ENCODE peak calls at places on chromosomes 3 and 15, in five cellular contexts. One of them, this sample, is unnamed.

GRCh38 chr3:49673131-49673714 is 928 bp upstream of the APEH start:
- DNase-seq in astrocyte of the spinal cord: no peak
- DNase-seq in NCI-H1105: no peak
- DNase-seq in COLO829: peak
- DNase-seq in neuronal stem cell: peak
- DNase-seq in this sample: peak

GRCh38 chr3:73349657-73350056 is 275.1 kb downstream of the PDZRN3 start:
- DNase-seq in astrocyte of the spinal cord: no peak
- DNase-seq in NCI-H1105: no peak
- DNase-seq in COLO829: no peak
- DNase-seq in neuronal stem cell: no peak
- DNase-seq in this sample: no peak

GRCh38 chr3:100033184-100033583 is 81.1 kb downstream of the FILIP1L start:
- DNase-seq in astrocyte of the spinal cord: peak
- DNase-seq in NCI-H1105: peak
- DNase-seq in COLO829: no peak
- DNase-seq in neuronal stem cell: no peak
- DNase-seq in this sample: no peak

GRCh38 chr15:101127503-101128076 is 124.3 kb downstream of the CHSY1 start:
- DNase-seq in astrocyte of the spinal cord: peak
- DNase-seq in NCI-H1105: peak
- DNase-seq in COLO829: no peak
- DNase-seq in neuronal stem cell: no peak
- DNase-seq in this sample: no peak

GRCh38 chr15:65530318-65531111 is at the start of gene HACD3:
- DNase-seq in astrocyte of the spinal cord: peak
- DNase-seq in NCI-H1105: peak
- DNase-seq in COLO829: peak
- DNase-seq in neuronal stem cell: peak
- DNase-seq in this sample: peak

GRCh38 chr15:57551717-57552677 is 39.7 kb upstream of the MYZAP start:
- DNase-seq in astrocyte of the spinal cord: peak
- DNase-seq in NCI-H1105: peak
- DNase-seq in COLO829: peak
- DNase-seq in neuronal stem cell: peak
- DNase-seq in this sample: peak

GRCh38 chr3:59422312-59422711 is 372.5 kb upstream of the CFAP20DC start:
- DNase-seq in astrocyte of the spinal cord: peak
- DNase-seq in NCI-H1105: no peak
- DNase-seq in COLO829: peak
- DNase-seq in neuronal stem cell: no peak
- DNase-seq in this sample: no peak

GRCh38 chr3:62876064-62876463 is 848 bp upstream of the CADPS start:
- DNase-seq in astrocyte of the spinal cord: peak
- DNase-seq in NCI-H1105: peak
- DNase-seq in COLO829: peak
- DNase-seq in neuronal stem cell: peak
- DNase-seq in this sample: peak

GRCh38 chr3:178895178-178895789 is 176.3 kb downstream of the ZMAT3 start:
- DNase-seq in astrocyte of the spinal cord: no peak
- DNase-seq in NCI-H1105: no peak
- DNase-seq in COLO829: no peak
- DNase-seq in neuronal stem cell: no peak
- DNase-seq in this sample: no peak

GRCh38 chr3:134879991-134880390 is 84.9 kb downstream of the EPHB1 start:
- DNase-seq in astrocyte of the spinal cord: no peak
- DNase-seq in NCI-H1105: no peak
- DNase-seq in COLO829: peak
- DNase-seq in neuronal stem cell: no peak
- DNase-seq in this sample: no peak

GRCh38 chr15:29822100-29822684 is at the start of gene TJP1:
- DNase-seq in astrocyte of the spinal cord: peak
- DNase-seq in NCI-H1105: peak
- DNase-seq in COLO829: peak
- DNase-seq in neuronal stem cell: peak
- DNase-seq in this sample: peak

GRCh38 chr3:156898296-156898880 is 72.2 kb downstream of the LEKR1 start:
- DNase-seq in astrocyte of the spinal cord: no peak
- DNase-seq in NCI-H1105: no peak
- DNase-seq in COLO829: no peak
- DNase-seq in neuronal stem cell: no peak
- DNase-seq in this sample: no peak

GRCh38 chr15:66862878-66863335 is 160.9 kb downstream of the SMAD6 start:
- DNase-seq in astrocyte of the spinal cord: peak
- DNase-seq in NCI-H1105: peak
- DNase-seq in COLO829: peak
- DNase-seq in neuronal stem cell: peak
- DNase-seq in this sample: peak

GRCh38 chr3:11195201-11195600 is 40.9 kb downstream of the HRH1 start:
- DNase-seq in astrocyte of the spinal cord: peak
- DNase-seq in NCI-H1105: no peak
- DNase-seq in COLO829: no peak
- DNase-seq in neuronal stem cell: no peak
- DNase-seq in this sample: no peak

GRCh38 chr15:89822951-89823701 is 8.5 kb upstream of the ANPEP start:
- DNase-seq in astrocyte of the spinal cord: peak
- DNase-seq in NCI-H1105: no peak
- DNase-seq in COLO829: no peak
- DNase-seq in neuronal stem cell: no peak
- DNase-seq in this sample: no peak

GRCh38 chr15:52054381-52054780 is 35.4 kb downstream of the MAPK6 start:
- DNase-seq in astrocyte of the spinal cord: no peak
- DNase-seq in NCI-H1105: no peak
- DNase-seq in COLO829: no peak
- DNase-seq in neuronal stem cell: no peak
- DNase-seq in this sample: no peak

GRCh38 chr3:1942751-1943150 is 155.9 kb upstream of the CNTN4 start:
- DNase-seq in astrocyte of the spinal cord: no peak
- DNase-seq in NCI-H1105: no peak
- DNase-seq in COLO829: peak
- DNase-seq in neuronal stem cell: no peak
- DNase-seq in this sample: no peak